ENCODE peak calls at places on chromosomes 13 and 19, in five cellular contexts. R is CD4-positive, alpha-beta T cell; V is activated CD4-positive, CD25-positive, alpha-beta regulatory T cell treated with anti-CD3 and anti-CD28 coated beads, Interleukin-2, amount 50 U/mL, for 16 hours; M is NCI-H69; O is hypothalamus. N is an unnamed sample.

GRCh38 chr13:37148501-37148900 is 43.0 kb upstream of the CSNK1A1L start:
- DNase-seq in R (no peak), V (no peak), M (no peak), O (no peak), N (no peak)

GRCh38 chr19:12777217-12778019 is 2.1 kb upstream of the HOOK2 start:
- DNase-seq in R (peak; percentile 79), V (peak; percentile 69), M (peak; percentile 94), O (peak; percentile 74), N (peak; percentile 62)

GRCh38 chr13:37681295-37682032 is 82.9 kb upstream of the POSTN start:
- DNase-seq in R (no peak), V (no peak), M (no peak), O (no peak), N (no peak)

GRCh38 chr13:79307866-79308298 is 98.2 kb downstream of the RBM26 start:
- DNase-seq in R (no peak), V (no peak), M (no peak), O (no peak), N (no peak)

GRCh38 chr13:93522486-93522885 is 295.9 kb downstream of the GPC6 start:
- DNase-seq in R (no peak), V (no peak), M (no peak), O (no peak), N (no peak)

GRCh38 chr19:3975637-3976087 is 4.8 kb upstream of the DAPK3 start:
- DNase-seq in R (no peak), V (no peak), M (no peak), O (no peak), N (no peak)

GRCh38 chr13:35856721-35857346 is 274.3 kb downstream of the DCLK1 start:
- DNase-seq in R (no peak), V (no peak), M (no peak), O (no peak), N (no peak)

GRCh38 chr19:55086730-55087541 is 11.3 kb downstream of the EPS8L1 start:
- DNase-seq in R (peak; percentile 24), V (no peak), M (peak; percentile 95), O (peak; percentile 78), N (no peak)

GRCh38 chr19:4908781-4909171 is 525 bp upstream of the UHRF1 start:
- DNase-seq in R (no peak), V (no peak), M (no peak), O (no peak), N (no peak)

GRCh38 chr13:105847532-105848295 is 687.7 kb downstream of the EFNB2 start:
- DNase-seq in R (no peak), V (no peak), M (peak; percentile 30), O (no peak), N (no peak)

GRCh38 chr13:100235311-100235901 is 146.5 kb downstream of the PCCA start:
- DNase-seq in R (no peak), V (no peak), M (peak; percentile 90), O (no peak), N (peak; percentile 82)